ENCODE peak calls at places on chromosomes 12 and 14, in five cellular contexts. T is A673, J is fibroblast of lung, K is astrocyte, I is K562. U is an unnamed sample. For H3K36me3, the result is how much of the 10 kb centered on the place peaks cover.

GRCh38 chr14:69657961-69658360 is 46.6 kb downstream of the SUSD6 start:
- DNase-seq in T (no peak), K (peak), I (no peak), J (peak), U (peak)

GRCh38 chr12:89225808-89226368 is 126.4 kb downstream of the DUSP6 start:
- DNase-seq in T (peak), K (peak), J (peak), I (no peak), U (peak)

GRCh38 chr12:100058482-100059029 is 73.8 kb upstream of the ANKS1B start:
- DNase-seq in K (peak), T (peak), J (peak), I (peak), U (peak)

GRCh38 chr12:88998421-88998820 is 353.9 kb downstream of the DUSP6 start:
- DNase-seq in T (no peak), I (no peak), J (no peak), K (no peak), U (no peak)

GRCh38 chr12:107318804-107319535 is 225.6 kb upstream of the CRY1 start:
- DNase-seq in J (peak), K (peak), T (peak), I (no peak), U (peak)

GRCh38 chr12:6383572-6384498 is at the start of gene LTBR:
- DNase-seq in T (peak), I (peak), J (peak), K (peak), U (peak)

GRCh38 chr14:70177092-70177491 is 11.7 kb downstream of the SLC8A3 start:
- DNase-seq in T (no peak), J (no peak), I (no peak), K (no peak), U (no peak)

GRCh38 chr14:61064210-61064609 is 83.2 kb downstream of the SLC38A6 start:
- DNase-seq in K (no peak), I (no peak), T (peak), J (no peak), U (no peak)

GRCh38 chr12:19909418-19909817 is 458.9 kb upstream of the PDE3A start:
- DNase-seq in J (no peak), T (no peak), K (no peak), I (no peak), U (no peak)

GRCh38 chr14:100622708-100623485 is 35.7 kb upstream of the BEGAIN start:
- DNase-seq in T (no peak), I (no peak), K (no peak), J (no peak), U (no peak)

GRCh38 chr12:105561981-105562726 is 231.7 kb downstream of the C12orf75 start:
- DNase-seq in J (peak), I (no peak), K (peak), T (peak), U (peak)

GRCh38 chr14:54425537-54426274 is 15.5 kb downstream of the CNIH1 start:
- DNase-seq in I (no peak), K (no peak), T (no peak), J (no peak), U (no peak)

GRCh38 chr12:30613119-30613830 is 82.4 kb downstream of the IPO8 start:
- DNase-seq in J (peak), T (no peak), K (peak), I (no peak), U (no peak)

GRCh38 chr12:14264777-14265176 is 100.7 kb upstream of the ATF7IP start:
- DNase-seq in T (peak), J (no peak), I (no peak), K (no peak), U (no peak)

GRCh38 chr14:31138301-31138700 is 69.3 kb downstream of the HECTD1 start:
- DNase-seq in T (no peak), I (no peak), K (no peak), J (no peak), U (no peak)

GRCh38 chr12:127509066-127509778 is 757.7 kb upstream of the TMEM132C start:
- DNase-seq in J (peak), I (no peak), T (no peak), K (peak), U (no peak)

GRCh38 chr12:46388427-46388992 is 15.9 kb upstream of the SLC38A2 start:
- DNase-seq in T (no peak), K (peak), I (no peak), J (peak), U (no peak)

GRCh38 chr14:89491701-89492381 is 74.8 kb upstream of the FOXN3 start:
- DNase-seq in I (no peak), K (peak), J (peak), T (no peak), U (no peak)

GRCh38 chr12:123384994-123385376 is 1.1 kb downstream of the KMT5A start:
- DNase-seq in K (peak), J (peak), T (peak), I (no peak), U (no peak)

GRCh38 chr14:32249780-32250179 is 46.7 kb upstream of the RNU6-8 start:
- DNase-seq in I (no peak), J (no peak), K (no peak), T (no peak), U (no peak)

GRCh38 chr12:71538807-71539206 is 99.2 kb downstream of the LGR5 start:
- DNase-seq in I (no peak), K (no peak), T (no peak), J (no peak), U (no peak)

GRCh38 chr14:75249251-75249957 is 29.2 kb upstream of the FOS start:
- DNase-seq in K (peak), T (no peak), I (peak), J (peak), U (no peak)

DNA sequence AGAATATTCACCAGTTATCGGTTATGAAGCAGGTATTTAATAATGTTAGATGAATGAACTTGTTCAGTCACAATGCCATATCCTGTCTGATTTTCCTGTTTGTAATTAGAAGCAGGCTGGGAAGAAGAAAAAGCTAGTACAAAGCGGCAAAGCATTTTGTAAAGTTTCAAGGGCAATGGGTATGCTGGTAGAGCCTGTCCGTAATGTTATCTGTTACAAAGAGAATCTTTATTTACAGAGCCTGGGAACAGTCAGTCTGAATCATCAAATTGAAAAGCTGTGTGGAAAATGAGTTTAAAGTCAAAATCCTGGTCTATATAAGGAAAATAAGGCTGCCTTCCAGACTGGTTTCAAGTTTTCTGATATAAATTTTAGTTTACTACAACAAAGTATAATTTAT is 40.5 kb downstream of the PARP11 start:
- DNase-seq in K (no peak), T (no peak), I (no peak), J (no peak), U (no peak)
- H3K36me3 ChIP-seq in K (under half), T (under half), I (under half), J (under half), U (under half)

DNA sequence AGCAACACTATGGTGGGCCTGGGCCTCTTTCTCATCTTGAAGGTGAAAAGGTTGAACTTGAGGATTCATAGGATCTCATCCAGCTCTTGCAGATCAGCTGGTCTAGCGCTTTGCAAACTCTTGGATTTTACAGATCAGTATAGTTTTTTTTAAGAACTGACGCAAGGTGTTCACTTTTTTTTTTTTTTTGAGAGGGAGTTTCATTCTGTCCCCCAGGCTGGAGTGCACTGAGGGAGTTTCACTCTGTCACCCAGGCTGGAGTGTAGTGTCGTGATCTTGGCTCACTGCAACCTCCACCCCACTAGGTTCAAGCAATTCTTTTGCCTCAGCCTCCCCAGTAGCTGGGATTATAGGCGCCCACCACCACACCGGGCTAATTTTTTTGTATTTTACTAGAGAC is 20.4 kb upstream of the LGMN start:
- DNase-seq in I (no peak), K (no peak), T (no peak), J (no peak), U (no peak)
- TF ChIP-seq EZH2 in I (no peak), K (no peak), T (no peak), J (no peak), U (no peak)

DNA sequence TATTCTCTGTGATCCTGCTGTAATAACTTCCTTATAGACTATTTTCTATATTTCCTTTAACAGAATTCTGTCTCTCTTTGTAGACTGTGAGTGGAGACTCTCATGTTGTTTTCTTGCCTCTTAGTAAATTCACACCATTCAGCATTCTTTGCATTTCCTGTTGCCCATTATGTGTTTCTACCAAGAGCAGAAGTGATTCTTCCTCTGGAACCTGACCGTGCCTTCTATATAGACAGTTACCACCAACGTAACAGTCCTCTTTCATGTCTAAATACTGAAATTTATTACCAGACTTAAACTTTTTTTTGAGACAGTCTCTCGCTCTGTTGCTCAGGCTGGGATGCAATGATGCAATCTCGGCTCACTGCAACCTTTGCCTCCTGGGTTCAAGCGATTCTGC is 31.1 kb downstream of the METAP2 start:
- DNase-seq in K (no peak), T (no peak), J (no peak), I (no peak), U (no peak)
- H3K36me3 ChIP-seq in K (under half), T (half or more), J (under half), I (half or more), U (under half)

GRCh38 chr14:106377432-106377831 is 851.0 kb downstream of the TMEM121 start:
- DNase-seq in J (no peak), I (no peak), T (no peak), K (no peak), U (no peak)
- TF ChIP-seq EZH2 in J (no peak), I (no peak), T (no peak), K (no peak), U (no peak)

DNA sequence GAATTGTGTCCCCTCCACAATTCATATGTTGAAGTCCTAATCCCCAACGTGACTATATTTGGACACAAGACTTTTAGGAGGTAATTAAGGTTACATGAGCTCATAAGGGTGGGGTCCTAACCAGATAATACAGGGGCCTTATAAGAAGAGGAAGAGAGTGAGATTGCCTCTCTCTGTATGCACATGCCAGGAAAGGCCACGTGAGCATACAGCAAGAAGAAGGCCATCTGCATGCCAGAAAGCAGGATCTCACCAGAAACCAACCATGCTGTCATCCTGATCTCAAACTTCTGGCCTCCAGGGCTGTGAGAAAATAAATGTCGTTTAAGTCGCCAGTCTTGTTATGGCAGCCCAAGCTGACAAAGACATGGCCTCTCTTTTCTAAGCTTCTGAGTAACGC is 69.0 kb upstream of the GPHB5 start:
- DNase-seq in T (no peak), K (no peak), I (no peak), J (no peak), U (no peak)
- H3K36me3 ChIP-seq in T (under half), K (under half), I (under half), J (under half), U (under half)

DNA sequence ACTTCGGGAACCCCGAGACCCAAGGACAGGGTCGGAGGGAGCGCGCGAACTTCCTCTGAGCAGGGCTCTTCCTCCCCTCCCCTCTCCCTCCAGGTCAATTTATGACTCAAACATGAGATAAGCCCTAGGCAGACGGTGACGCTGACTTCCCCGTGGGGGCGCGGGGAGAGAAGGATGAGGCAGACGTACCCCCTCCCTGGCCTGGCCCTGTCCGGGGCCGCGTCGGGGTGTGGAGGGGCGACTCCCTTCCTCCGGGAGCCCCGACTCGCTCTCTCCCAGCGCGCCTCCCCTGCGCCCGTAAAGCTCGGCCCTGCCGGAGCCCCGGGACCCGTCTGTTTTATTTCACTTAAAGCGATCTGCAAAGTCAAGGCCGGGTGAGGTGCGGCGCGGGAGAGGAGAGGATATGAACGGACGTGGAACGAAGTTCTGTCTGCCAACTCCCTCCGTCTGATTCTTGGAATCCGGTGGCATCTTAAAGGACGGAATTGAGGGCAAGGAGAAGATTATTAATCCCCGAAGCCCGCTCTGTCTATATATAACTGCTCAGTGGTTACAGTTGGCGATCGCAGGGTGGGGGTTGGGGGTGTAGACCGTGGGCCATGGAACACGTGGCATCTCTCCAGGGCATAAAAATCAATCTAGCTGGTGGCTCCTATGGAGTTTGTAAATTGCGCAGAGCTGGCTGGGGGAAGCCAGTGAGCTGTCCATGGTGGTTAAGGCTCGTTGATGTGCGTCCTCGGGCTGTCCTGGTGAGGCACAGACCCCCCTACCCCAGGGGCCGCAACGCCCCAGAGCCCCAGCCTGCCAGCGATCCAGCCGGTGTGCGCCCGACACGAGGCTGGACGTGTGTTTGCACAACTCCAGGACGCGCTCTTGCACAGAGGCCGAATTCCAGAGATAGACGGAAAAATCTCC is 2.9 kb upstream of the PTHLH start:
- DNase-seq in K (peak), I (peak), T (peak), J (peak), U (peak)
- TF ChIP-seq EZH2 in K (peak), I (no peak), T (no peak), J (peak), U (peak)

GRCh38 chr12:49810159-49810459 is 18.1 kb downstream of the NCKAP5L start:
- DNase-seq in T (no peak), I (no peak), K (no peak), J (no peak), U (no peak)
- H3K36me3 ChIP-seq in T (under half), I (under half), K (under half), J (under half), U (under half)

DNA sequence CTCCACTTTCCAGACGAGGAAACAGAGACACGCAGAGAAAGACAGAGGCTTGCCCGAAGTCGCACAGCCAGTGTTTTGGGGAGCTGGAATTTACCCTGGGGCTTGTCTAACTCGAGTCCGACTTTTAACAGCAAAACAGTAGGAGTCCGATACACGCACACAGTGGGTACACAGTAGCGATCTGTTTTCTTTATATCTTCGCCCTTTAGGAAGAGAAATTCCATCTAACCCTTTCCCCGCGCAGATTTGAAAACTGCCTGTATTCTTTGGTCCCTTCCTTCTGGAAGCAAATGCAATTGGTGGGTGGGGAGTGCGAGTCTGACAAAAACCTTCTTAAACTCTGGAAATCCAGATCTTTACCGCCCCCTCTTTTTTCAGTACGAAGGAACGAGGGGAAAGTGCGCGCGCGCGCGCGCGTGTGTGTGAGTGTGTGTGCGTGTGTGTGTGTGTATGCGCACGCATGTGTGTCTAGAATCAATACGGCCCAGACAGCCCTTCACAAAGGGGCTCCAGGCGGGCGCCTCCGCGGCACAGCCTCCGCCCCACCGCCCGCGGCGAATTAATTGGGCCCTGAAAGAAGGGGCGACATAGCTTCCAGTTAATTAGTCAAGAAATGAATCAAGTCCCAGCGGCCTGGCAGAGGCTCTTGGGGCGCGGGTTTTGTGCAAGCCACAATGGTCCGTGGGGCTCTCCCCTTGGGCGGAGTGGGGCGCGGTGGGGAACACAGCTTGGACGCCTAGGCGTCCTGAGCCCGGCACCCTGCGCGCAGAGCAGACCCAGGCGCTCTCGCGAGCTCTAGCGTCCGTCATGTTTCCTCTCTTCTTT is 14.0 kb upstream of the TBX3 start:
- DNase-seq in J (no peak), K (no peak), T (peak), I (no peak), U (peak)
- TF ChIP-seq EZH2 in J (no peak), K (peak), T (no peak), I (no peak), U (no peak)

GRCh38 chr12:124481257-124481750 is 86.1 kb downstream of the NCOR2 start:
- DNase-seq in J (no peak), I (no peak), K (no peak), T (no peak), U (no peak)
- H3K36me3 ChIP-seq in J (under half), I (half or more), K (under half), T (under half), U (under half)

GRCh38 chr14:59871166-59871495 is 555 bp upstream of the RTN1 start:
- DNase-seq in K (no peak), T (no peak), J (no peak), I (no peak), U (no peak)
- TF ChIP-seq EZH2 in K (no peak), T (no peak), J (no peak), I (no peak), U (no peak)